ENCODE peak calls at places on chromosomes 6 and 20, in ten cellular contexts. N, V, L, W, T, F, A, H, J and X are unnamed samples.

GRCh38 chr20:19241440-19241839 is 29.0 kb downstream of the SLC24A3 start:
- DNase-seq in N (no peak), T (no peak), V (no peak), F (peak; percentile 4), H (no peak), W (no peak), A (no peak), J (no peak), L (no peak), X (no peak)

GRCh38 chr6:169345198-169345597 is 91.6 kb upstream of the THBS2 start:
- DNase-seq in F (no peak), H (no peak), T (peak; percentile 17), W (no peak), L (no peak), A (no peak), J (no peak), V (no peak), N (no peak), X (no peak)

GRCh38 chr6:157647261-157647915 is 175.7 kb upstream of the SNX9 start:
- DNase-seq in V (no peak), L (no peak), H (no peak), F (no peak), N (no peak), J (no peak), T (no peak), A (no peak), W (no peak), X (no peak)

GRCh38 chr6:148997863-148998262 is 251.0 kb downstream of the UST start:
- DNase-seq in W (no peak), L (no peak), F (no peak), A (no peak), V (no peak), J (no peak), H (no peak), N (no peak), T (peak; percentile 87), X (peak; percentile 49)

GRCh38 chr6:135506270-135506997 is 8.9 kb upstream of the AHI1 start:
- DNase-seq in L (peak; percentile 37), V (no peak), W (no peak), H (no peak), T (peak; percentile 85), F (no peak), J (no peak), N (no peak), A (peak; percentile 57), X (no peak)

GRCh38 chr20:46341374-46342044 is 33.2 kb upstream of the CDH22 start:
- DNase-seq in V (no peak), L (peak; percentile 72), W (no peak), N (peak; percentile 53), F (peak; percentile 11), T (no peak), A (no peak), J (no peak), H (no peak), X (no peak)

GRCh38 chr6:139925894-139926641 is 551.6 kb upstream of the CITED2 start:
- DNase-seq in F (no peak), W (peak; percentile 65), J (no peak), V (no peak), N (no peak), H (no peak), T (peak; percentile 98), L (no peak), A (no peak), X (no peak)

GRCh38 chr20:31517373-31517772 is 3.1 kb downstream of the HM13 start:
- DNase-seq in T (peak; percentile 60), V (no peak), L (peak; percentile 49), H (no peak), W (peak; percentile 80), N (peak; percentile 23), J (no peak), F (no peak), A (peak; percentile 89), X (peak; percentile 62)

GRCh38 chr6:41936073-41936837 is 5.4 kb downstream of the CCND3 start:
- DNase-seq in V (peak; percentile 71), H (peak; percentile 85), N (peak; percentile 61), F (peak; percentile 70), L (peak; percentile 78), T (peak; percentile 94), A (peak; percentile 90), J (peak; percentile 70), W (peak; percentile 65), X (peak; percentile 80)

GRCh38 chr20:50270569-50270968 is 79.9 kb downstream of the CEBPB start:
- DNase-seq in T (no peak), W (no peak), H (no peak), N (no peak), L (no peak), A (no peak), F (no peak), V (no peak), J (peak; percentile 38), X (no peak)

GRCh38 chr6:125792172-125792571 is 1.4 kb downstream of the NCOA7 start:
- DNase-seq in T (no peak), L (no peak), W (no peak), V (no peak), N (no peak), J (no peak), F (no peak), A (no peak), H (no peak), X (no peak)

GRCh38 chr20:46438156-46438750 is 31.8 kb upstream of the ELMO2 start:
- DNase-seq in V (no peak), F (peak; percentile 40), H (no peak), J (peak; percentile 74), T (peak; percentile 67), W (no peak), A (peak; percentile 56), L (peak; percentile 65), N (no peak), X (peak; percentile 6)

GRCh38 chr6:15443119-15443518 is 197.2 kb downstream of the JARID2 start:
- DNase-seq in N (no peak), F (no peak), L (no peak), J (no peak), H (no peak), V (no peak), T (peak; percentile 92), W (no peak), A (no peak), X (no peak)

GRCh38 chr6:159279790-159280277 is 110.6 kb downstream of the FNDC1 start:
- DNase-seq in F (no peak), H (no peak), A (peak; percentile 33), J (no peak), L (no peak), W (peak; percentile 42), T (no peak), N (no peak), V (no peak), X (no peak)

GRCh38 chr6:163415620-163416379 is 1.3 kb downstream of the QKI start:
- DNase-seq in N (no peak), L (peak; percentile 52), W (peak; percentile 47), V (no peak), H (peak; percentile 87), T (peak; percentile 66), J (peak; percentile 39), A (peak; percentile 66), F (no peak), X (no peak)

GRCh38 chr6:106572875-106573575 is 56.3 kb downstream of the RTN4IP1 start:
- DNase-seq in N (no peak), F (no peak), V (no peak), T (no peak), L (no peak), A (no peak), W (no peak), J (no peak), H (no peak), X (no peak)

GRCh38 chr6:45714795-45715507 is 300.7 kb downstream of the CLIC5 start:
- DNase-seq in T (peak; percentile 92), V (no peak), H (no peak), J (peak; percentile 63), N (peak; percentile 44), A (peak; percentile 92), F (peak; percentile 17), W (peak; percentile 24), L (peak; percentile 87), X (peak; percentile 61)

GRCh38 chr6:113739066-113739655 is 118.0 kb upstream of the MARCKS start:
- DNase-seq in L (no peak), A (no peak), N (no peak), H (no peak), V (no peak), F (no peak), W (no peak), T (no peak), J (no peak), X (no peak)

GRCh38 chr20:50916934-50917333 is 14.3 kb downstream of the ADNP start:
- DNase-seq in N (no peak), T (no peak), F (no peak), L (no peak), J (no peak), V (no peak), H (no peak), A (no peak), W (no peak), X (no peak)